ENCODE peak calls at places on chromosomes 7 and 10, in seven cellular contexts. C is NB4, V is HCT116, M is colonic mucosa, J is uterus, A is astrocyte of the spinal cord, R is A549. Q is an unnamed sample.

GRCh38 chr10:11532329-11532728 is 79.1 kb downstream of the USP6NL start:
- DNase-seq in A (peak), C (no peak), M (no peak), V (no peak), R (no peak), J (no peak), Q (no peak)

GRCh38 chr7:121072826-121073225 is 84.3 kb downstream of the CPED1 start:
- DNase-seq in A (no peak), J (no peak), M (no peak), V (no peak), R (no peak), C (no peak), Q (no peak)

GRCh38 chr10:93515071-93515962 is 18.9 kb downstream of the CEP55 start:
- DNase-seq in R (no peak), A (no peak), V (no peak), M (no peak), C (peak), J (no peak), Q (no peak)

GRCh38 chr7:87933605-87933952 is 472 bp upstream of the ADAM22 start:
- DNase-seq in C (no peak), M (no peak), R (no peak), J (no peak), A (no peak), V (no peak), Q (no peak)

GRCh38 chr7:73974101-73974947 is 53.6 kb upstream of the ELN start:
- DNase-seq in J (no peak), V (no peak), C (no peak), R (no peak), M (peak), A (no peak), Q (no peak)

GRCh38 chr10:119496282-119496681 is 46.2 kb downstream of the RGS10 start:
- DNase-seq in J (no peak), A (no peak), V (no peak), M (no peak), R (no peak), C (no peak), Q (no peak)

GRCh38 chr10:130360826-130361311 is 224.7 kb downstream of the GLRX3 start:
- DNase-seq in J (no peak), V (no peak), A (no peak), C (no peak), R (no peak), M (no peak), Q (no peak)

GRCh38 chr10:129136074-129136473 is 331.0 kb upstream of the MGMT start:
- DNase-seq in R (no peak), A (no peak), J (no peak), V (no peak), C (no peak), M (no peak), Q (no peak)

GRCh38 chr10:122422266-122422980 is 32.0 kb upstream of the ARMS2 start:
- DNase-seq in J (no peak), A (no peak), M (no peak), R (no peak), V (no peak), C (no peak), Q (no peak)

GRCh38 chr10:30784896-30785605 is 155.5 kb upstream of the LYZL2 start:
- DNase-seq in C (peak), M (peak), R (no peak), A (peak), J (peak), V (no peak), Q (peak)

GRCh38 chr7:139960158-139960557 is 102.6 kb downstream of the PARP12 start:
- DNase-seq in R (peak), C (no peak), J (no peak), A (peak), M (no peak), V (no peak), Q (no peak)

GRCh38 chr10:93461807-93462178 is 20.3 kb downstream of the MYOF start:
- DNase-seq in R (peak), V (peak), J (peak), M (no peak), A (peak), C (peak), Q (no peak)

GRCh38 chr7:98280791-98281756 is at the start of gene BRI3:
- DNase-seq in C (peak), M (peak), A (peak), J (peak), R (peak), V (peak), Q (peak)

GRCh38 chr10:21532694-21533576 is 1.1 kb upstream of the MLLT10 start:
- DNase-seq in R (peak), J (no peak), M (no peak), C (no peak), A (peak), V (no peak), Q (no peak)

GRCh38 chr10:84845628-84846261 is 517.4 kb downstream of the CCSER2 start:
- DNase-seq in J (no peak), M (no peak), C (peak), A (no peak), R (peak), V (peak), Q (no peak)

GRCh38 chr10:112967200-112967599 is 17.2 kb downstream of the TCF7L2 start:
- DNase-seq in J (no peak), A (peak), V (no peak), R (peak), M (no peak), C (no peak), Q (no peak)

GRCh38 chr7:2544541-2545188 is 10.7 kb downstream of the BRAT1 start:
- DNase-seq in C (no peak), A (no peak), V (no peak), M (no peak), R (no peak), J (no peak), Q (no peak)

GRCh38 chr10:16441106-16441850 is 4.5 kb downstream of the PTER start:
- DNase-seq in A (no peak), V (no peak), R (no peak), M (no peak), C (no peak), J (no peak), Q (no peak)

GRCh38 chr7:135748770-135749169 is at the start of gene FAM180A:
- DNase-seq in A (peak), M (peak), C (no peak), J (peak), R (no peak), V (no peak), Q (no peak)

GRCh38 chr10:103067951-103068350 is 125.1 kb downstream of the NT5C2 start:
- DNase-seq in R (peak), V (no peak), M (no peak), A (no peak), C (no peak), J (no peak), Q (no peak)

GRCh38 chr10:59098811-59099452 is 77.5 kb upstream of the PHYHIPL start:
- DNase-seq in R (no peak), A (peak), V (no peak), J (no peak), C (no peak), M (no peak), Q (no peak)

GRCh38 chr10:82982110-82982608 is 1107.2 kb downstream of the NRG3 start:
- DNase-seq in A (peak), R (peak), V (no peak), C (no peak), J (no peak), M (no peak), Q (no peak)

GRCh38 chr10:21100871-21101514 is 203.9 kb upstream of the NEBL start:
- DNase-seq in C (no peak), M (no peak), J (no peak), A (peak), V (no peak), R (no peak), Q (no peak)

GRCh38 chr7:135759537-135759936 is 10.9 kb upstream of the FAM180A start:
- DNase-seq in R (no peak), J (no peak), A (no peak), C (no peak), M (no peak), V (no peak), Q (no peak)

GRCh38 chr10:131803863-131804425 is 96.9 kb upstream of the PPP2R2D start:
- DNase-seq in V (no peak), A (no peak), R (no peak), J (no peak), M (peak), C (no peak), Q (no peak)

GRCh38 chr10:14220026-14220425 is 110.7 kb downstream of the FRMD4A start:
- DNase-seq in M (no peak), R (no peak), V (no peak), A (no peak), J (no peak), C (no peak), Q (no peak)

GRCh38 chr7:70426249-70426880 is 705.6 kb upstream of the GALNT17 start:
- DNase-seq in M (no peak), A (no peak), J (no peak), R (no peak), V (no peak), C (no peak), Q (no peak)

GRCh38 chr7:150401861-150402631 is 22.9 kb downstream of the ZNF775 start:
- DNase-seq in M (no peak), J (no peak), V (no peak), R (no peak), C (no peak), A (no peak), Q (no peak)

GRCh38 chr7:5424689-5425506 is 1.3 kb upstream of the TNRC18 start:
- DNase-seq in J (peak), M (peak), R (no peak), C (peak), A (peak), V (no peak), Q (no peak)

GRCh38 chr10:74419491-74420466 is 268.8 kb downstream of the ADK start:
- DNase-seq in C (peak), A (peak), R (peak), V (peak), J (peak), M (peak), Q (no peak)

GRCh38 chr10:14653271-14654161 is 121.2 kb downstream of the FAM107B start:
- DNase-seq in M (peak), V (no peak), A (peak), C (peak), R (peak), J (peak), Q (no peak)

GRCh38 chr7:122520961-122521555 is 177.9 kb downstream of the RNF133 start:
- DNase-seq in R (no peak), A (no peak), J (no peak), M (no peak), V (no peak), C (no peak), Q (no peak)

GRCh38 chr7:130486114-130486962 is 5.5 kb upstream of the MEST start:
- DNase-seq in M (peak), J (no peak), C (peak), A (no peak), R (peak), V (peak), Q (peak)

GRCh38 chr10:8544057-8544380 is 489.5 kb downstream of the GATA3 start:
- DNase-seq in R (no peak), M (no peak), C (no peak), V (no peak), J (no peak), A (no peak), Q (no peak)

GRCh38 chr7:116169060-116169459 is 41.3 kb upstream of the TES start:
- DNase-seq in J (no peak), M (no peak), C (no peak), A (peak), V (no peak), R (peak), Q (no peak)

GRCh38 chr10:101061814-101062230 is at the start of gene KAZALD1:
- DNase-seq in R (no peak), M (peak), V (no peak), C (no peak), A (peak), J (no peak), Q (no peak)

GRCh38 chr7:69605070-69605469 is 6.8 kb downstream of the AUTS2 start:
- DNase-seq in R (no peak), J (no peak), C (no peak), A (no peak), V (no peak), M (no peak), Q (no peak)

GRCh38 chr7:108097703-108098102 is 32.5 kb downstream of the LAMB4 start:
- DNase-seq in M (peak), C (peak), R (peak), J (no peak), V (peak), A (no peak), Q (no peak)

GRCh38 chr10:121322046-121322445 is 276.2 kb downstream of the FGFR2 start:
- DNase-seq in R (no peak), J (no peak), V (no peak), A (no peak), M (no peak), C (no peak), Q (no peak)

GRCh38 chr10:43377393-43377883 is 6.0 kb downstream of the FXYD4 start:
- DNase-seq in R (no peak), V (peak), M (no peak), A (no peak), J (no peak), C (no peak), Q (peak)
- TF ChIP-seq CTCF in R (no peak), V (peak), M (no peak), A (no peak), J (no peak), C (no peak), Q (peak)

DNA sequence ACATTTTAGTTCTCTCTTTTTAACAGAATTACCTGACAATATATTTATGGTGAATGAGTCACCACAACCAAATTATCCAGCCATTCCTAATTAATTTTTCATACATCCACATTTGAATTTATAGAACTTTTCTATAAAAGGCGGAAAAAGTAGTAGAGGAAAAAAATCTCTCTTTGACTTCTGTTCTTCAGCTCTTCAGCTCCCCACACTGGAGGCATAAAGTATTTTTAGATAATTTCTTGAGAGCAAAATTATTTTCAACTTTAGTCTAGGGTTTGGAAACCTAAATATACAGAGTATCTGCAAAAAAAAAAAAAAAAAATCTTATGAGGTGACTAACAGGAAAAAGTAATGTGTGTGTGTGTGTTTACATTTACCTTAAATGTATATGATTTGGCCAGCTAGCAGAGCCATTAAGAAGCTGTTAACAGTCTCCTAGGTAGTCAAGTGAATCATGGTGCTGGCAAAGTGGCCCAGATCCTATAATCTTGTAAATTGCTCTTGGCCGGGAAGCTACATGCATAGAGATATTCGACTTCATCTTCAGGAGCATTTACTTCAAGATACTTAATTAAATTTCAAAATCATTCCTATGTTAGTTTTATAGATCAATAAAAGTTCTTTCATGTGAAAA is 383.1 kb upstream of the STEAP1 start:
- DNase-seq in M (no peak), A (no peak), R (no peak), J (no peak), C (no peak), V (no peak), Q (no peak)
- TF ChIP-seq CTCF in M (no peak), A (peak), R (no peak), J (no peak), C (no peak), V (no peak), Q (peak)

DNA sequence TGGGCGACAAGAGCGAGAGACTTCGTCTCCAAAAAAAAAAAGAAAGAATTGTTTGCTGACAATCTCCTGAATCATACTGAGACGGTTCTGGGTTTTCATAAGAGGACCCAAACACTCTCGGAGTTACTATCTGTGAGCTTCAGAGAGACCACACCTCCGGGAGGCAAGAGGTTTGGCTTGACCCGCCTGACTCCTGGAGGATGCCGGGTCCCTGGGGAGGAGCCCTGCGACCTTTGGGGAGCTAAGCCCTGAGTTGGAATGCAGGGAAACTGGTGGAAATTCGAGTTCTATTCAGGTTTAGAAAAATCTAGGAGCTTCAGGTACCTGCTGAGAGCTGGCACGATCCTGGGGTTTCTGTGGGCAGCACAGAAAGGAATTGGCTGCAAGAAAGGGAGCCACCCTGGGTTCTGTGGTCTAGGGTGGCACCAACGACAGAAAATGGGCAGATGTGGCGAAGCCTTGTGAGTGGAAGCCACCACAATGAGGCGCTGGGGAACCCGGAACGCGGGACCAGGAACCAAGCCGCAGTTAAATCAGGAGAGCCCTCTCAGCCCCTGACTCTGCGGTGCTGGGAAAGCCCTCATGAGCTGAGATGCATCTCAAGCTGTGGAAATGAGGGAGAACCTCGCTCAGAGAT is 21.9 kb upstream of the GATAD1 start:
- DNase-seq in A (no peak), J (no peak), M (peak), C (peak), R (peak), V (no peak), Q (no peak)
- TF ChIP-seq CTCF in A (no peak), J (no peak), M (no peak), C (no peak), R (peak), V (no peak), Q (no peak)

DNA sequence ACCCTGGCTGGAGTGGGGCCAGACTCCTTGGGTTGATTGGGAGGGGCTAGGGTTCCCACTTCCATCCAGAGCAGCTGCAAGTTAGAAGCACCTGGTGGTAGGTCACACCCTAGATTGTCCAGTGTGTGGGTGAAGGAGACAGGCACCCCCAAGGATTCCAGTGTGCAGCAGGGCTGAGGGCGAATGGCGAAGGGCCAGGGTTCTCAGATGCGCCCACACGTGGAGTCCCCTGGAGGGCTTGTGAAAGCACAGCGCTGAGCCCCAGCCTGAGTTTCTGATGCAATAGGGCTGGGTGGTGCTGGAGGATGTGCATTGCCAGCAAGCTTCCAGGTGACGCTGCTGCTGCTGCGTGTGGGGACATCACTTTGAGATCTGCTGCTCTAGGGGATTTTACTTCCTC is 25.4 kb downstream of the TBATA start:
- DNase-seq in C (peak), M (no peak), V (no peak), R (peak), A (no peak), J (no peak), Q (no peak)
- TF ChIP-seq CTCF in C (peak), M (no peak), V (no peak), R (no peak), A (no peak), J (no peak), Q (no peak)

GRCh38 chr10:115706482-115707076 is 566.4 kb downstream of the GFRA1 start:
- DNase-seq in J (no peak), C (peak), M (no peak), R (peak), A (peak), V (peak), Q (no peak)
- TF ChIP-seq CTCF in J (no peak), C (peak), M (no peak), R (peak), A (peak), V (peak), Q (peak)

DNA sequence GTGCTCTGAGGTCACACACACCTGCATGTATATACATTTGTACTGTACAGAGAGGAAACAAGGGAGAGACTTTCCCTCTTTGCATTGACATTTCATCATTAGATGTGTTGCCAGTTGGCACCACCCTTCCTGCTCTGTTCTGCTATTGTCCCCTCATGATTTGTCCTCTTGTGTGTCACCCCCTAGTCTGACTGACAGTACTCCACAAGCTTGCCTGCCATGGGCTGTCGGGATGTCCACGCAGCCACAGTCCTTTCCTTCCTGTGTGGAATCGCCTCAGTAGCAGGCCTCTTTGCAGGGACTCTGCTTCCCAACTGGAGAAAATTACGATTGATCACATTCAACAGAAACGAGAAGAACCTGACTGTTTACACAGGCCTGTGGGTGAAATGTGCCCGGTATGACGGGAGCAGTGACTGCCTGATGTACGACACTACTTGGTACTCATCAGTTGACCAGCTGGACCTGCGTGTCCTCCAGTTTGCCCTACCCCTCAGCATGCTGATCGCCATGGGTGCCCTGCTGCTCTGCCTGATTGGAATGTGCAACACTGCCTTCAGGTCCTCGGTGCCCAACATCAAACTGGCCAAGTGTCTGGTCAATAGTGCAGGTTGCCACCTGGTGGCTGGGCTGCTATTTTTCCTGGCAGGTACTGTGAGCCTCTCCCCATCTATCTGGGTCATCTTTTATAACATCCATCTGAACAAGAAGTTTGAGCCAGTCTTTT is 9.4 kb downstream of the CLDN12 start:
- DNase-seq in V (peak), J (no peak), A (no peak), C (peak), R (peak), M (peak), Q (no peak)
- TF ChIP-seq CTCF in V (peak), J (no peak), A (peak), C (peak), R (peak), M (peak), Q (peak)

GRCh38 chr10:5582736-5583135 is 58.0 kb downstream of the CALML3 start:
- DNase-seq in A (no peak), C (no peak), J (no peak), V (peak), M (no peak), R (no peak), Q (no peak)

GRCh38 chr10:5585517-5586222 is 60.9 kb downstream of the CALML3 start:
- DNase-seq in V (no peak), J (no peak), M (no peak), A (peak), C (no peak), R (no peak), Q (no peak)

GRCh38 chr10:5584895-5585516 is 60.2 kb downstream of the CALML3 start:
- DNase-seq in R (peak), A (peak), J (no peak), M (no peak), C (no peak), V (peak), Q (no peak)

GRCh38 chr10:5581670-5582566 is 57.2 kb downstream of the CALML3 start:
- DNase-seq in C (no peak), M (no peak), A (no peak), V (no peak), J (no peak), R (no peak), Q (no peak)

GRCh38 chr10:5583525-5584175 is 58.9 kb downstream of the CALML3 start:
- DNase-seq in V (no peak), J (no peak), R (no peak), C (no peak), M (peak), A (peak), Q (no peak)
- TF ChIP-seq CTCF in V (no peak), J (no peak), R (no peak), C (no peak), M (no peak), A (no peak), Q (no peak)

GRCh38 chr10:79068203-79068561 is 584 bp upstream of the ZMIZ1 start:
- DNase-seq in R (no peak), C (peak), A (no peak), V (no peak), M (peak), J (no peak), Q (peak)
- TF ChIP-seq CTCF in R (no peak), C (no peak), A (no peak), V (no peak), M (no peak), J (no peak), Q (peak)

GRCh38 chr10:3681642-3682554 is 103.1 kb downstream of the KLF6 start:
- DNase-seq in R (no peak), V (no peak), M (no peak), J (no peak), C (no peak), A (peak), Q (no peak)
- TF ChIP-seq CTCF in R (no peak), V (no peak), M (no peak), J (no peak), C (no peak), A (no peak), Q (peak)

Q was measured in progenitor cell of endocrine pancreas.